ENCODE peak calls at places on chromosomes 2 and 18, in six cellular contexts. One of them, this sample, is unnamed.
A peak's percentile ranks its signal among the peaks of the same experiment; 100 is the strongest.

GRCh38 chr2:20621366-20622295 is 29.3 kb downstream of the HS1BP3 start:
- DNase-seq in lung: no peak
- DNase-seq in BE2C: no peak
- DNase-seq in CD8-positive, alpha-beta T cell: no peak
- DNase-seq in neural progenitor cell: no peak
- DNase-seq in GM23248: no peak
- DNase-seq in this sample: no peak

GRCh38 chr2:168241208-168241607 is 6.2 kb downstream of the STK39 start:
- DNase-seq in CD8-positive, alpha-beta T cell: no peak
- DNase-seq in GM23248: no peak
- DNase-seq in BE2C: no peak
- DNase-seq in lung: no peak
- DNase-seq in neural progenitor cell: no peak
- DNase-seq in this sample: no peak

GRCh38 chr2:219662566-219662965 is 35.1 kb downstream of the SLC4A3 start:
- DNase-seq in lung: no peak
- DNase-seq in BE2C: no peak
- DNase-seq in neural progenitor cell: no peak
- DNase-seq in GM23248: no peak
- DNase-seq in CD8-positive, alpha-beta T cell: no peak
- DNase-seq in this sample: no peak

GRCh38 chr2:46163804-46164569 is 133.2 kb upstream of the EPAS1 start:
- DNase-seq in neural progenitor cell: no peak
- DNase-seq in CD8-positive, alpha-beta T cell: no peak
- DNase-seq in GM23248: peak; percentile 57
- DNase-seq in lung: peak; percentile 50
- DNase-seq in BE2C: no peak
- DNase-seq in this sample: no peak

GRCh38 chr2:137865954-137866540 is 98.2 kb upstream of the HNMT start:
- DNase-seq in neural progenitor cell: peak; percentile 70
- DNase-seq in BE2C: peak; percentile 50
- DNase-seq in GM23248: peak; percentile 53
- DNase-seq in CD8-positive, alpha-beta T cell: peak; percentile 37
- DNase-seq in lung: peak; percentile 37
- DNase-seq in this sample: peak; percentile 61

GRCh38 chr2:45874324-45874723 is 222.8 kb downstream of the PRKCE start:
- DNase-seq in neural progenitor cell: no peak
- DNase-seq in BE2C: no peak
- DNase-seq in lung: no peak
- DNase-seq in GM23248: no peak
- DNase-seq in CD8-positive, alpha-beta T cell: no peak
- DNase-seq in this sample: no peak

GRCh38 chr2:158755310-158755709 is 39.8 kb upstream of the DAPL1 start:
- DNase-seq in GM23248: peak; percentile 48
- DNase-seq in CD8-positive, alpha-beta T cell: no peak
- DNase-seq in BE2C: no peak
- DNase-seq in lung: no peak
- DNase-seq in neural progenitor cell: no peak
- DNase-seq in this sample: no peak

GRCh38 chr2:26018184-26018716 is 15.6 kb upstream of the RAB10 start:
- DNase-seq in neural progenitor cell: peak; percentile 29
- DNase-seq in GM23248: peak; percentile 96
- DNase-seq in CD8-positive, alpha-beta T cell: no peak
- DNase-seq in BE2C: peak; percentile 68
- DNase-seq in lung: peak; percentile 83
- DNase-seq in this sample: peak; percentile 15

GRCh38 chr2:40416486-40416885 is 35.4 kb downstream of the SLC8A1 start:
- DNase-seq in GM23248: no peak
- DNase-seq in CD8-positive, alpha-beta T cell: no peak
- DNase-seq in lung: no peak
- DNase-seq in neural progenitor cell: no peak
- DNase-seq in BE2C: no peak
- DNase-seq in this sample: no peak

GRCh38 chr2:213537579-213537978 is 253.3 kb downstream of the SPAG16 start:
- DNase-seq in lung: no peak
- DNase-seq in CD8-positive, alpha-beta T cell: no peak
- DNase-seq in neural progenitor cell: no peak
- DNase-seq in GM23248: no peak
- DNase-seq in BE2C: no peak
- DNase-seq in this sample: no peak

GRCh38 chr18:54700580-54700979 is 109.5 kb downstream of the DYNAP start:
- DNase-seq in neural progenitor cell: peak; percentile 5
- DNase-seq in GM23248: no peak
- DNase-seq in lung: no peak
- DNase-seq in CD8-positive, alpha-beta T cell: no peak
- DNase-seq in BE2C: no peak
- DNase-seq in this sample: no peak

GRCh38 chr18:80245781-80246655 is 1.3 kb downstream of the PARD6G start:
- DNase-seq in BE2C: no peak
- DNase-seq in GM23248: no peak
- DNase-seq in CD8-positive, alpha-beta T cell: no peak
- DNase-seq in lung: peak; percentile 28
- DNase-seq in neural progenitor cell: peak; percentile 79
- DNase-seq in this sample: peak; percentile 71

DNA sequence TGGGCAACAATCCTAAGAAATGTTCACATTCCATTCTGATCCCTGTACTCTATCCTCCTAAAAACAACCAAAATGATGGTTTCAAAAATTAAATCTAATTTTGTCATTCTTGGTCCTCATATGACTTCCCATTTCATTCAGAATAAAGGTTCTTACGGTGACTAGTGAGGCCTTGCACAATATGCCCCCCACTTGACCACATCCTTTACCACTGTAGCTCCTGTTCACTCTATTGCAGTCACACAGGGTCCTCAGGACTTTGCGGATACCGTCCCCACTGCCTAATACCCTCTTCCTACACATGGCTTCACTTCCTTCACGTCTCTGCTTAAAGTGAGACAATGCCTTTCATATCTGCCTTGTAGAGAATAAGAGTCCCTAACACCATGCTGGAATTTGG is 1058.7 kb upstream of the KLHL29 start:
- DNase-seq in GM23248: no peak
- DNase-seq in BE2C: no peak
- DNase-seq in neural progenitor cell: no peak
- DNase-seq in lung: no peak
- DNase-seq in CD8-positive, alpha-beta T cell: no peak
- DNase-seq in this sample: no peak
- H3K9me3 ChIP-seq in GM23248: no peaks in the 10 kb centered on the region
- H3K9me3 ChIP-seq in BE2C: no peaks in the 10 kb centered on the region
- H3K9me3 ChIP-seq in neural progenitor cell: no peaks in the 10 kb centered on the region
- H3K9me3 ChIP-seq in lung: no peaks in the 10 kb centered on the region
- H3K9me3 ChIP-seq in CD8-positive, alpha-beta T cell: no peaks in the 10 kb centered on the region
- H3K9me3 ChIP-seq in this sample: no peaks in the 10 kb centered on the region

GRCh38 chr2:201854841-201855240 is 48.5 kb downstream of the CDK15 start:
- DNase-seq in BE2C: no peak
- DNase-seq in neural progenitor cell: no peak
- DNase-seq in lung: no peak
- DNase-seq in GM23248: peak; percentile 79
- DNase-seq in CD8-positive, alpha-beta T cell: no peak
- DNase-seq in this sample: no peak
- H3K9me3 ChIP-seq in BE2C: no peaks in the 10 kb centered on the region
- H3K9me3 ChIP-seq in neural progenitor cell: no peaks in the 10 kb centered on the region
- H3K9me3 ChIP-seq in lung: no peaks in the 10 kb centered on the region
- H3K9me3 ChIP-seq in GM23248: no peaks in the 10 kb centered on the region
- H3K9me3 ChIP-seq in CD8-positive, alpha-beta T cell: no peaks in the 10 kb centered on the region
- H3K9me3 ChIP-seq in this sample: no peaks in the 10 kb centered on the region

GRCh38 chr2:241936457-241937133 is 67.1 kb downstream of the RTP5 start:
- DNase-seq in GM23248: no peak
- DNase-seq in CD8-positive, alpha-beta T cell: no peak
- DNase-seq in neural progenitor cell: no peak
- DNase-seq in lung: no peak
- DNase-seq in BE2C: no peak
- DNase-seq in this sample: no peak
- H3K9me3 ChIP-seq in GM23248: no peaks in the 10 kb centered on the region
- H3K9me3 ChIP-seq in CD8-positive, alpha-beta T cell: no peaks in the 10 kb centered on the region
- H3K9me3 ChIP-seq in neural progenitor cell: no peaks in the 10 kb centered on the region
- H3K9me3 ChIP-seq in lung: no peaks in the 10 kb centered on the region
- H3K9me3 ChIP-seq in BE2C: peaks cover 5% of the 10 kb centered on the region
- H3K9me3 ChIP-seq in this sample: no peaks in the 10 kb centered on the region

GRCh38 chr2:188833799-188834198 is 140.4 kb upstream of the COL3A1 start:
- DNase-seq in lung: no peak
- DNase-seq in CD8-positive, alpha-beta T cell: no peak
- DNase-seq in GM23248: no peak
- DNase-seq in BE2C: no peak
- DNase-seq in neural progenitor cell: no peak
- DNase-seq in this sample: no peak

GRCh38 chr2:188833331-188833730 is 140.8 kb upstream of the COL3A1 start:
- DNase-seq in lung: no peak
- DNase-seq in neural progenitor cell: no peak
- DNase-seq in CD8-positive, alpha-beta T cell: no peak
- DNase-seq in GM23248: no peak
- DNase-seq in BE2C: no peak
- DNase-seq in this sample: no peak

DNA sequence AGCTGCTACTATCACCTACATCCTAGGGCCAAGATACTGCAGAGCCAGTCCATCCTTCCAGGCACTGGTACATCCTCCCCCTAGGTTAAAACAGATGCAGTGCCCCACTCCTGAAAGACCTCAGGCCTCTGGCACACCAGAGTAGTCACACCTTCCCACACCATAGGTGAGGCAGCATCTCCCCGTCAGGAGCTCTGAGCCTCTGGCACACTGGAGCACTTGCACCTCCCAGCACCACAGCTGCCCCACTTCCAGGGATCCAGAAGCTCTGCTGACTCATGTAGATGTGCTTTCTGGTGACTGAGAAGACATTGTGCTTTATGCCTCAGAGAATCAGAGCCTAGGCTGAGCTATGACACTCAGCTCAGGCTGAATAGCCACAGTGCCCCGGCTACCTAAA is 138.4 kb upstream of the COL3A1 start:
- DNase-seq in CD8-positive, alpha-beta T cell: no peak
- DNase-seq in BE2C: no peak
- DNase-seq in neural progenitor cell: no peak
- DNase-seq in lung: no peak
- DNase-seq in GM23248: no peak
- DNase-seq in this sample: no peak
- H3K9me3 ChIP-seq in CD8-positive, alpha-beta T cell: no peaks in the 10 kb centered on the region
- H3K9me3 ChIP-seq in BE2C: no peaks in the 10 kb centered on the region
- H3K9me3 ChIP-seq in neural progenitor cell: no peaks in the 10 kb centered on the region
- H3K9me3 ChIP-seq in lung: peaks cover 12% of the 10 kb centered on the region
- H3K9me3 ChIP-seq in GM23248: peaks cover 4% of the 10 kb centered on the region
- H3K9me3 ChIP-seq in this sample: no peaks in the 10 kb centered on the region

GRCh38 chr2:119111115-119111975 is 47.2 kb downstream of the C1QL2 start:
- DNase-seq in lung: peak; percentile 26
- DNase-seq in neural progenitor cell: no peak
- DNase-seq in GM23248: no peak
- DNase-seq in CD8-positive, alpha-beta T cell: no peak
- DNase-seq in BE2C: no peak
- DNase-seq in this sample: no peak

GRCh38 chr2:119114266-119114665 is 44.3 kb downstream of the C1QL2 start:
- DNase-seq in neural progenitor cell: no peak
- DNase-seq in BE2C: no peak
- DNase-seq in GM23248: no peak
- DNase-seq in lung: peak; percentile 19
- DNase-seq in CD8-positive, alpha-beta T cell: no peak
- DNase-seq in this sample: no peak

GRCh38 chr2:119112230-119112629 is 46.3 kb downstream of the C1QL2 start:
- DNase-seq in lung: peak; percentile 5
- DNase-seq in BE2C: no peak
- DNase-seq in GM23248: no peak
- DNase-seq in neural progenitor cell: no peak
- DNase-seq in CD8-positive, alpha-beta T cell: no peak
- DNase-seq in this sample: no peak

GRCh38 chr2:119113489-119113770 is 45.1 kb downstream of the C1QL2 start:
- DNase-seq in CD8-positive, alpha-beta T cell: no peak
- DNase-seq in lung: no peak
- DNase-seq in GM23248: no peak
- DNase-seq in BE2C: no peak
- DNase-seq in neural progenitor cell: no peak
- DNase-seq in this sample: no peak

GRCh38 chr2:119112770-119113488 is 45.6 kb downstream of the C1QL2 start:
- DNase-seq in neural progenitor cell: no peak
- DNase-seq in CD8-positive, alpha-beta T cell: no peak
- DNase-seq in GM23248: no peak
- DNase-seq in lung: peak; percentile 24
- DNase-seq in BE2C: no peak
- DNase-seq in this sample: no peak
- H3K9me3 ChIP-seq in neural progenitor cell: no peaks in the 10 kb centered on the region
- H3K9me3 ChIP-seq in CD8-positive, alpha-beta T cell: no peaks in the 10 kb centered on the region
- H3K9me3 ChIP-seq in GM23248: no peaks in the 10 kb centered on the region
- H3K9me3 ChIP-seq in lung: peaks cover 16% of the 10 kb centered on the region
- H3K9me3 ChIP-seq in BE2C: no peaks in the 10 kb centered on the region
- H3K9me3 ChIP-seq in this sample: no peaks in the 10 kb centered on the region

GRCh38 chr2:109444916-109445315 is 168.8 kb downstream of the SEPTIN10 start:
- DNase-seq in CD8-positive, alpha-beta T cell: no peak
- DNase-seq in lung: no peak
- DNase-seq in GM23248: no peak
- DNase-seq in BE2C: no peak
- DNase-seq in neural progenitor cell: no peak
- DNase-seq in this sample: no peak
- H3K9me3 ChIP-seq in CD8-positive, alpha-beta T cell: no peaks in the 10 kb centered on the region
- H3K9me3 ChIP-seq in lung: peaks cover 4% of the 10 kb centered on the region
- H3K9me3 ChIP-seq in GM23248: no peaks in the 10 kb centered on the region
- H3K9me3 ChIP-seq in BE2C: no peaks in the 10 kb centered on the region
- H3K9me3 ChIP-seq in neural progenitor cell: peaks cover 15% of the 10 kb centered on the region
- H3K9me3 ChIP-seq in this sample: no peaks in the 10 kb centered on the region

This sample was measured in HAP-1.